ENCODE peak calls at places on chromosome 10, in six cellular contexts. One of them, this sample, is unnamed.

GRCh38 chr10:27744478-27745379 is 890 bp downstream of the MKX start:
- DNase-seq in progenitor cell of endocrine pancreas: peak
- DNase-seq in tibial nerve: no peak
- DNase-seq in GM12865: no peak
- DNase-seq in endothelial cell: peak
- DNase-seq in transverse colon: peak
- DNase-seq in this sample: peak

GRCh38 chr10:6465854-6466524 is 114.1 kb downstream of the PRKCQ start:
- DNase-seq in endothelial cell: no peak
- DNase-seq in GM12865: no peak
- DNase-seq in transverse colon: no peak
- DNase-seq in progenitor cell of endocrine pancreas: no peak
- DNase-seq in tibial nerve: no peak
- DNase-seq in this sample: peak

GRCh38 chr10:94108200-94108599 is 114.5 kb downstream of the PLCE1 start:
- DNase-seq in transverse colon: no peak
- DNase-seq in progenitor cell of endocrine pancreas: no peak
- DNase-seq in GM12865: no peak
- DNase-seq in tibial nerve: no peak
- DNase-seq in endothelial cell: no peak
- DNase-seq in this sample: no peak

GRCh38 chr10:45319702-45320101 is 4.3 kb upstream of the OR13A1 start:
- DNase-seq in endothelial cell: no peak
- DNase-seq in transverse colon: no peak
- DNase-seq in GM12865: no peak
- DNase-seq in progenitor cell of endocrine pancreas: no peak
- DNase-seq in tibial nerve: no peak
- DNase-seq in this sample: no peak

GRCh38 chr10:122648599-122649428 is 50.8 kb downstream of the C10orf120 start:
- DNase-seq in progenitor cell of endocrine pancreas: peak
- DNase-seq in GM12865: peak
- DNase-seq in tibial nerve: peak
- DNase-seq in transverse colon: peak
- DNase-seq in endothelial cell: peak
- DNase-seq in this sample: peak

GRCh38 chr10:68666280-68666760 is 54.7 kb upstream of the CCAR1 start:
- DNase-seq in GM12865: no peak
- DNase-seq in progenitor cell of endocrine pancreas: no peak
- DNase-seq in endothelial cell: no peak
- DNase-seq in tibial nerve: no peak
- DNase-seq in transverse colon: no peak
- DNase-seq in this sample: no peak

GRCh38 chr10:97376413-97376812 is 24.7 kb downstream of the RRP12 start:
- DNase-seq in progenitor cell of endocrine pancreas: no peak
- DNase-seq in tibial nerve: no peak
- DNase-seq in transverse colon: no peak
- DNase-seq in endothelial cell: no peak
- DNase-seq in GM12865: no peak
- DNase-seq in this sample: no peak

GRCh38 chr10:119538632-119539358 is 3.7 kb downstream of the RGS10 start:
- DNase-seq in endothelial cell: no peak
- DNase-seq in transverse colon: no peak
- DNase-seq in tibial nerve: no peak
- DNase-seq in progenitor cell of endocrine pancreas: no peak
- DNase-seq in GM12865: no peak
- DNase-seq in this sample: peak

GRCh38 chr10:131722525-131723264 is 178.1 kb upstream of the PPP2R2D start:
- DNase-seq in progenitor cell of endocrine pancreas: no peak
- DNase-seq in GM12865: no peak
- DNase-seq in transverse colon: no peak
- DNase-seq in endothelial cell: no peak
- DNase-seq in tibial nerve: no peak
- DNase-seq in this sample: no peak

GRCh38 chr10:94210465-94211186 is 152.1 kb downstream of the NOC3L start:
- DNase-seq in transverse colon: no peak
- DNase-seq in endothelial cell: no peak
- DNase-seq in tibial nerve: no peak
- DNase-seq in GM12865: no peak
- DNase-seq in progenitor cell of endocrine pancreas: no peak
- DNase-seq in this sample: no peak

GRCh38 chr10:114504769-114505579 is 100.7 kb upstream of the AFAP1L2 start:
- DNase-seq in endothelial cell: no peak
- DNase-seq in tibial nerve: peak
- DNase-seq in GM12865: no peak
- DNase-seq in progenitor cell of endocrine pancreas: no peak
- DNase-seq in transverse colon: no peak
- DNase-seq in this sample: no peak

GRCh38 chr10:130941886-130942285 is 369.6 kb downstream of the TCERG1L start:
- DNase-seq in progenitor cell of endocrine pancreas: no peak
- DNase-seq in tibial nerve: no peak
- DNase-seq in transverse colon: no peak
- DNase-seq in GM12865: no peak
- DNase-seq in endothelial cell: no peak
- DNase-seq in this sample: no peak

GRCh38 chr10:43781480-43782361 is 133.0 kb upstream of the ZNF32 start:
- DNase-seq in GM12865: peak
- DNase-seq in transverse colon: no peak
- DNase-seq in endothelial cell: no peak
- DNase-seq in tibial nerve: no peak
- DNase-seq in progenitor cell of endocrine pancreas: no peak
- DNase-seq in this sample: peak

GRCh38 chr10:64430690-64431323 is 909.6 kb downstream of the REEP3 start:
- DNase-seq in GM12865: peak
- DNase-seq in endothelial cell: peak
- DNase-seq in tibial nerve: no peak
- DNase-seq in transverse colon: peak
- DNase-seq in progenitor cell of endocrine pancreas: no peak
- DNase-seq in this sample: peak

GRCh38 chr10:6347391-6347951 is 144.7 kb downstream of the PFKFB3 start:
- DNase-seq in progenitor cell of endocrine pancreas: no peak
- DNase-seq in GM12865: peak
- DNase-seq in tibial nerve: no peak
- DNase-seq in endothelial cell: no peak
- DNase-seq in transverse colon: no peak
- DNase-seq in this sample: peak

GRCh38 chr10:120131183-120131582 is 238.7 kb downstream of the SEC23IP start:
- DNase-seq in progenitor cell of endocrine pancreas: peak
- DNase-seq in tibial nerve: no peak
- DNase-seq in GM12865: peak
- DNase-seq in transverse colon: no peak
- DNase-seq in endothelial cell: peak
- DNase-seq in this sample: peak

GRCh38 chr10:29223311-29223710 is 65.6 kb upstream of the LYZL1 start:
- DNase-seq in transverse colon: no peak
- DNase-seq in progenitor cell of endocrine pancreas: no peak
- DNase-seq in endothelial cell: no peak
- DNase-seq in GM12865: no peak
- DNase-seq in tibial nerve: no peak
- DNase-seq in this sample: no peak

GRCh38 chr10:17188644-17189172 is 12.8 kb downstream of the TRDMT1 start:
- DNase-seq in tibial nerve: no peak
- DNase-seq in progenitor cell of endocrine pancreas: no peak
- DNase-seq in endothelial cell: no peak
- DNase-seq in GM12865: no peak
- DNase-seq in transverse colon: no peak
- DNase-seq in this sample: no peak

GRCh38 chr10:87733081-87733480 is 73.4 kb downstream of the PAPSS2 start:
- DNase-seq in progenitor cell of endocrine pancreas: no peak
- DNase-seq in tibial nerve: no peak
- DNase-seq in GM12865: no peak
- DNase-seq in endothelial cell: no peak
- DNase-seq in transverse colon: no peak
- DNase-seq in this sample: no peak

GRCh38 chr10:31635415-31636065 is 293.1 kb downstream of the ARHGAP12 start:
- DNase-seq in transverse colon: no peak
- DNase-seq in endothelial cell: no peak
- DNase-seq in GM12865: no peak
- DNase-seq in tibial nerve: no peak
- DNase-seq in progenitor cell of endocrine pancreas: no peak
- DNase-seq in this sample: no peak

GRCh38 chr10:31630866-31631567 is 297.6 kb downstream of the ARHGAP12 start:
- DNase-seq in endothelial cell: no peak
- DNase-seq in tibial nerve: no peak
- DNase-seq in GM12865: peak
- DNase-seq in transverse colon: no peak
- DNase-seq in progenitor cell of endocrine pancreas: no peak
- DNase-seq in this sample: no peak
- TF ChIP-seq CTCF in endothelial cell: no peak
- TF ChIP-seq CTCF in tibial nerve: no peak
- TF ChIP-seq CTCF in GM12865: no peak
- TF ChIP-seq CTCF in transverse colon: no peak
- TF ChIP-seq CTCF in progenitor cell of endocrine pancreas: no peak
- TF ChIP-seq CTCF in this sample: no peak

DNA sequence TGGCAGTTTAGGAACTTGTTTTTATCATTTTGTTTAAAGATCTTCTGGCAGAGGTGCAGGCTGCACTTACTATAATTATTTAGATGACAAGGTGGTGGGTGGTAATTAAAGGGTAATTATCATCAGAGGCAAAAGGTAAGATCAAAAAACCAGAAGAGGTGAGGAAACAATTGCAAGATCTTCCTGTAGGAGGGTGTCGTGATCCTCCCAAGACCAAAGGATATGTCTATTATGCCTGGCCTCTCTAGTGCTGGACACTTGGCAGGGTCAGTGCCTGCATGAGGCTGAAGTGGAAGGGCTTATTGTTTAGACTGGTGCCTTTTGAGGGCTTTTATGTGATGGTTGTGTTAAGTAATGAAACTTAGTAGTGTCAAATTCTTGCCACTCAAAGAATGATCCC is 1.8 kb upstream of the WAPL start:
- DNase-seq in transverse colon: no peak
- DNase-seq in tibial nerve: no peak
- DNase-seq in GM12865: no peak
- DNase-seq in endothelial cell: no peak
- DNase-seq in progenitor cell of endocrine pancreas: no peak
- DNase-seq in this sample: no peak
- TF ChIP-seq CTCF in transverse colon: no peak
- TF ChIP-seq CTCF in tibial nerve: no peak
- TF ChIP-seq CTCF in GM12865: no peak
- TF ChIP-seq CTCF in endothelial cell: no peak
- TF ChIP-seq CTCF in progenitor cell of endocrine pancreas: peak
- TF ChIP-seq CTCF in this sample: no peak

DNA sequence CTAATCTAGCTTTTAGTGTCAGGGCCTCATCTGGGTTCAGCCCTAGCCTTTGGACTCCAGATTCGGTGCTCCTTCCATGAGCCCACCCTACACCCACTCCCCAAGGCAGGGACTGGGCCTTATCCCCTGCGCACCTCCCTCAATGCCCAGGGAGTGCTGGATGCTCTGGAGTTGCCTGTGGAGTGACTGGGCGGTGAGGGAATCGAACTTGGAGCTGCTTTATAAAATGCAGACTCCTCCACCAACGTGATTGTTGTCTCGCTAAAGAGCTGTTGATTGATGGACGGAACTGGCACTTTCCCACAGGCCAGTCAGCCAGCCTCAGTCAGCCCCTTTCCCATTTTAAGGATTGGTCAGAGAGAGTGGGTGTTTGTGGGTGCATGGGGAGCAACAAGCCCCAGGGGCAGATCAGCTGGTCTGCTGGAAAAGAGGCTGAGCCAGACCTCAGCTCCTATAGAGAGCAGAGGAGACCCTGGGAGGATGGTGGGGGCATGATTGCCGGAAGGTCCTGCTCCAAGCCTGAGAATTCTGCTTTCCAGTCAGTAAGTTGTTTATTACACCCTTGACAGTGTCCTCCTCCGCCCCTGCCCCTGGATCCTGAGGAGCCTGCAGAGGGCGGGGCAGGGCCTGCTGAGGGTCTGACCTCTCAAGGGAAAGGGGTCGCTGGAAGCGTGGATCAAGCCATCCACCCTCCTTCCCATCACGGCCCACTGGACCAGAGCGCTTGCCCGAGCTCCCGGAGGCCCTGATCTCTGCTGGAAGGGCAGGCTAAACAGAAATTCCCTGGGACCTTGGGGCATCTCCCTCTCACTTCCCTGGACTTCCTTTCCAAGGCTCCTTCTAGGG is 16.7 kb downstream of the UNC5B start:
- DNase-seq in tibial nerve: no peak
- DNase-seq in endothelial cell: no peak
- DNase-seq in progenitor cell of endocrine pancreas: no peak
- DNase-seq in transverse colon: no peak
- DNase-seq in GM12865: no peak
- DNase-seq in this sample: no peak
- TF ChIP-seq CTCF in tibial nerve: no peak
- TF ChIP-seq CTCF in endothelial cell: no peak
- TF ChIP-seq CTCF in progenitor cell of endocrine pancreas: no peak
- TF ChIP-seq CTCF in transverse colon: no peak
- TF ChIP-seq CTCF in GM12865: no peak
- TF ChIP-seq CTCF in this sample: no peak

DNA sequence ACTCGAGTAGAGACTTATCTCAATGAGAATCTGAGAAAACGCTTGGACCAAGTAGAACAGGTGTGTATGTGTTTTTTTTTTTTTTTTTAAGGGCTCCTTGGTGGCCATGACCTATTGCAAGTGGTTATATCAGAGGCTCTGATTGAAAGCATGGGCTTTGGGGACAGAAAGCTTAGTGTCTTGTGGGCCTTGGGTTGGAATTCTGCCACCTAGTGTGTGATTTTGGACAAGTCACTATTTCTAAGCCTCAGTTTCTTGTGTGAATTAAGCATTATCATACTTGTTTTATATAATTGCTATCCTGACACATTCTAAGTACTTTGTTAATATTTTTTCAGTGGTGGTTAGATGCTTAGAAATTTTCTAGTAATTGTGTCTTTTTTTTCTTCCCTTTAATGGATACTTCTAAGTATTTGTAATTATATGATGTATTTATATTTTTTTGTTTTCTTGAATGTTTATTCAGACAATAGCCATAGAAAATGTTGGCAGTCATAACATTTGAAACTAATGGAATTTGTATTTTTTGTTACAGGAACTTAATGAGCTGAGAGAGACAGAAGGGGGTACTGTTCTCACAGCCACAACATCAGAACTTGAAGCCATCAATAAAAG is 33.1 kb downstream of the SMC3 start:
- DNase-seq in endothelial cell: peak
- DNase-seq in progenitor cell of endocrine pancreas: peak
- DNase-seq in transverse colon: no peak
- DNase-seq in tibial nerve: no peak
- DNase-seq in GM12865: peak
- DNase-seq in this sample: peak
- TF ChIP-seq CTCF in endothelial cell: peak
- TF ChIP-seq CTCF in progenitor cell of endocrine pancreas: peak
- TF ChIP-seq CTCF in transverse colon: peak
- TF ChIP-seq CTCF in tibial nerve: peak
- TF ChIP-seq CTCF in GM12865: peak
- TF ChIP-seq CTCF in this sample: peak

GRCh38 chr10:58641095-58641531 is 128.4 kb downstream of the BICC1 start:
- DNase-seq in transverse colon: no peak
- DNase-seq in progenitor cell of endocrine pancreas: no peak
- DNase-seq in GM12865: no peak
- DNase-seq in endothelial cell: no peak
- DNase-seq in tibial nerve: no peak
- DNase-seq in this sample: no peak
- TF ChIP-seq CTCF in transverse colon: no peak
- TF ChIP-seq CTCF in progenitor cell of endocrine pancreas: no peak
- TF ChIP-seq CTCF in GM12865: no peak
- TF ChIP-seq CTCF in endothelial cell: no peak
- TF ChIP-seq CTCF in tibial nerve: no peak
- TF ChIP-seq CTCF in this sample: no peak

This sample was measured in activated CD8-positive, alpha-beta T cell treated with anti-CD3 and anti-CD28 coated beads for 36 hours.